ENCODE peak calls at places on chromosomes 11 and 22, in seven cellular contexts. V is effector memory CD4-positive, alpha-beta T cell; S is cardiac muscle cell; A is Peyer's patch; W is neural progenitor cell; P is DND-41; T is heart left ventricle. U is an unnamed sample. For H3K4me1, the result is how much of the 10 kb centered on the place peaks cover.

GRCh38 chr11:61266602-61267001 is 25.6 kb downstream of the PGA5 start:
- DNase-seq in V (no peak), S (no peak), A (no peak), W (no peak), P (no peak), T (no peak), U (no peak)

GRCh38 chr22:36226189-36226588 is 13.1 kb downstream of the APOL2 start:
- DNase-seq in V (no peak), S (no peak), A (no peak), W (no peak), P (no peak), T (no peak), U (no peak)

GRCh38 chr11:70409437-70409836 is 11.1 kb downstream of the CTTN start:
- DNase-seq in V (no peak), S (no peak), A (no peak), W (no peak), P (no peak), T (no peak), U (no peak)

GRCh38 chr11:134024420-134025085 is 44.3 kb upstream of the JAM3 start:
- DNase-seq in V (no peak), S (no peak), A (no peak), W (no peak), P (no peak), T (no peak), U (no peak)

GRCh38 chr11:8336356-8337114 is 72.9 kb upstream of the LMO1 start:
- DNase-seq in V (no peak), S (no peak), A (no peak), W (no peak), P (no peak), T (no peak), U (no peak)

GRCh38 chr22:35629406-35630234 is 12.5 kb upstream of the MB start:
- DNase-seq in V (peak), S (peak), A (peak), W (no peak), P (peak), T (peak), U (no peak)

GRCh38 chr11:44811841-44812448 is 85.2 kb downstream of the TSPAN18 start:
- DNase-seq in V (no peak), S (no peak), A (no peak), W (no peak), P (no peak), T (no peak), U (no peak)

GRCh38 chr11:79686703-79687419 is 246.0 kb upstream of the TENM4 start:
- DNase-seq in V (no peak), S (no peak), A (no peak), W (no peak), P (no peak), T (no peak), U (no peak)

GRCh38 chr11:931385-931784 is 5.7 kb downstream of the AP2A2 start:
- DNase-seq in V (no peak), S (peak), A (no peak), W (no peak), P (no peak), T (no peak), U (no peak)

GRCh38 chr11:61888043-61888442 is 3.3 kb downstream of the FADS3 start:
- DNase-seq in V (no peak), S (peak), A (peak), W (no peak), P (no peak), T (peak), U (no peak)

GRCh38 chr11:130166457-130166784 is 6.8 kb downstream of the ST14 start:
- DNase-seq in V (no peak), S (peak), A (peak), W (no peak), P (no peak), T (no peak), U (no peak)

GRCh38 chr11:68904458-68904847 is 762 bp downstream of the IGHMBP2 start:
- DNase-seq in V (no peak), S (peak), A (no peak), W (no peak), P (peak), T (peak), U (no peak)

GRCh38 chr11:129694966-129695365 is 120.7 kb upstream of the TMEM45B start:
- DNase-seq in V (no peak), S (no peak), A (no peak), W (no peak), P (no peak), T (no peak), U (no peak)

GRCh38 chr11:94511932-94512781 is at the start of gene C11orf97:
- DNase-seq in V (peak), S (peak), A (peak), W (peak), P (peak), T (peak), U (peak)

GRCh38 chr11:120857508-120857907 is 166.4 kb upstream of the TBCEL start:
- DNase-seq in V (no peak), S (no peak), A (no peak), W (no peak), P (no peak), T (no peak), U (no peak)

GRCh38 chr11:18243783-18244362 is 4.6 kb downstream of the SAA2 start:
- DNase-seq in V (peak), S (peak), A (peak), W (peak), P (peak), T (no peak), U (peak)

GRCh38 chr11:67376873-67377808 is 3.7 kb upstream of the CLCF1 start:
- DNase-seq in V (no peak), S (no peak), A (no peak), W (no peak), P (no peak), T (no peak), U (no peak)

GRCh38 chr22:22678970-22679369 is 34.6 kb downstream of the GGTLC2 start:
- DNase-seq in V (no peak), S (no peak), A (no peak), W (no peak), P (no peak), T (no peak), U (no peak)

GRCh38 chr11:69008774-69009440 is 4.1 kb downstream of the MRGPRF start:
- DNase-seq in V (no peak), S (peak), A (peak), W (no peak), P (no peak), T (peak), U (no peak)

GRCh38 chr11:18012314-18012905 is 437 bp downstream of the SERGEF start:
- DNase-seq in V (no peak), S (peak), A (peak), W (no peak), P (no peak), T (no peak), U (peak)

GRCh38 chr11:118436639-118437045 is 350 bp downstream of the KMT2A start:
- DNase-seq in V (peak), S (peak), A (peak), W (no peak), P (no peak), T (peak), U (no peak)

GRCh38 chr11:116438651-116439479 is 333.9 kb downstream of the BUD13 start:
- DNase-seq in V (no peak), S (no peak), A (no peak), W (no peak), P (no peak), T (no peak), U (no peak)

GRCh38 chr11:128039140-128040021 is 548.0 kb downstream of the ETS1 start:
- DNase-seq in V (peak), S (peak), A (peak), W (no peak), P (peak), T (peak), U (peak)

GRCh38 chr11:45045692-45046471 is 95.2 kb upstream of the TP53I11 start:
- DNase-seq in V (no peak), S (peak), A (peak), W (no peak), P (no peak), T (peak), U (no peak)

GRCh38 chr22:46561435-46561905 is 24.1 kb upstream of the CELSR1 start:
- DNase-seq in V (no peak), S (no peak), A (no peak), W (peak), P (peak), T (no peak), U (no peak)

GRCh38 chr11:2893021-2893528 is 7.5 kb upstream of the CDKN1C start:
- DNase-seq in V (no peak), S (no peak), A (no peak), W (no peak), P (no peak), T (no peak), U (no peak)
- H3K4me1 ChIP-seq in V (under half), S (under half), A (under half), W (under half), P (under half), T (under half), U (under half)

GRCh38 chr22:42992886-42993479 is 22.0 kb downstream of the PACSIN2 start:
- DNase-seq in V (no peak), S (no peak), A (peak), W (no peak), P (no peak), T (no peak), U (no peak)

GRCh38 chr22:42994276-42994916 is 20.6 kb downstream of the PACSIN2 start:
- DNase-seq in V (no peak), S (no peak), A (no peak), W (no peak), P (no peak), T (no peak), U (no peak)

GRCh38 chr22:42994917-42995562 is 19.9 kb downstream of the PACSIN2 start:
- DNase-seq in V (no peak), S (peak), A (peak), W (no peak), P (no peak), T (peak), U (no peak)

GRCh38 chr22:42992092-42992491 is 22.9 kb downstream of the PACSIN2 start:
- DNase-seq in V (no peak), S (no peak), A (peak), W (no peak), P (no peak), T (no peak), U (no peak)

GRCh38 chr22:42993651-42994275 is 21.2 kb downstream of the PACSIN2 start:
- DNase-seq in V (no peak), S (peak), A (peak), W (no peak), P (no peak), T (no peak), U (no peak)
- H3K27ac ChIP-seq in V (no peak), S (no peak), A (peak), W (no peak), P (no peak), T (no peak), U (no peak)

DNA sequence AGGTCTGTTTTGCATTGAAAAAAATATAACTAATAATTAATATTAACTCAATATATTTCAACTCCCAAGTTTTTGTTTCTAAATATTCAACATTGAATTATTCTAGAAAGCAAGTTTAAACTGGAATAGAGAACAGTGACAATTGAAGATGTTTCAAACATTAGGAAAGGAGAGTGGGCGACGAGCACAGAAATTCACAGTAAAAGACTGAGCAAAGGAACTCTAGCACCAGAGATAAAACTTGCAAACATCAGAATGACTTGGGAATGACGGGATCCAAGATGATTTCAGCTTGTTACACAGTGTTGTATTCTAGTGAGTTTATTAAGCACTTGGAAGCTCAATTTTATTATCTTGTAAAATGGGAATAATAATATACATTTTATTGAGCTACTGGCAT is 56.6 kb upstream of the CNTN5 start:
- DNase-seq in V (no peak), S (no peak), A (no peak), W (no peak), P (no peak), T (no peak), U (no peak)
- H3K4me1 ChIP-seq in V (under half), S (under half), A (under half), W (under half), P (under half), T (under half), U (under half)

DNA sequence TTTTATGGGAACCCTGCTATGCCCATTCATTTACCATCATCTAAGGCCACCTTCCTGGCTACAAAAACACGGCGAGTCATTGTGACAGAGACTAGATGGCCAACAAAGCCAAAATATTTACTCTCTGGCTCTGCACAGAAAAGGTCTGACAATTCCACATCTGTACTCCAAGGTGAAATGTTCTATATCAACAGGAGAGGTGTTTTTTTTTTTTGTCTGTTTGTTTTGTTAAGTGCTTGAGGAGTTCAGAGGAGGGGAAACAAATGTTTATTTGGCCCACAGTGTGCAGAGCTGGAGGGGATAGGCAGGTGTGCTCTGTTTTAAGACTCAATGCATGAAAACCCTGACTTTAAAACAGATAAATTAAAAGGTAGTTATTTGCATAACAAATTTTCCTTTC is 18.5 kb upstream of the TMA7B start:
- DNase-seq in V (no peak), S (no peak), A (no peak), W (no peak), P (no peak), T (no peak), U (no peak)
- H3K27ac ChIP-seq in V (peak), S (no peak), A (no peak), W (no peak), P (no peak), T (no peak), U (peak)

DNA sequence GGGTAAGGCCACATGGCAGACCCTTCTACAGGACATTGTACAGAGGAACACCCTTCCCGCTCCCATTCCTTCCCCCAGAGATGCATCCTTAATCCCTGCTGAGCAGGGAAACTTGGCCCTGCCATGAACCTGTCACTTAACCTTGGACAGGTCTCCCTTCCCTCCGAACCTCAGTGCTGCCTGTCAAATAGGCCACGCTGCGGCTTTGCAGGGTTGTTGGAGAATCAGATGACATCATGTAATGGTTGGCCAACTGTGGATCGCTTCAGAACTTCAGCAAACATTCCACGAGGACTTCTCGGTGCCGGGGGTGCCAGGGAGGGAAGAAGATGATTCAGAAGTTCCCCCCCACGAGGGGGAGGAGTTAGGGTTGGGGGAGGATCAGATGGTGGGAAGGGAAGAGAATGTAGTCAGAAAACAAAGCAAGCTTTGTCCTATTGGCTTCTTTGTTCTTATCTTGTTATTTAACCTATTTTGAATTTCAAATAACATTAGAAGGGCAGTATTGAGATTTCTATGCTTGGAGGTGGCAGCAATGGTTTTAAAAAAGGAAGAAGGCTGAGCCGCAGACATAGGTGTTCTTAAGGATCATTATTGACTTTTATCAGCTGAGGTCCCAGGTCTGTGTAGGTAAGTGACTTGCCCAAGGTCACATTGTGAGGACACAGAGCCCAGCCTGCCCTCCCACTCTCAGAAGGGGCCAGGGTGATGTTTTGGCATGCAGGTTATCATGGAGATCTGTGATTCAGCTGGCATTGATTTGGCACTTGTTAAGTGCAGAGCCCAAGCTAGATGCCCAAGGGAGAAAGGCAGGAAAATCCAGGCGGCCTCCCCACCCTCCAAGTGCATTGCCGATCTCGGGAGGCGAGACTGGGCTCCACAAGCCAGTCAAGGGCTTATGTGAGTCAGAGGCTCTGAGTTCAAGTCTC is 3.1 kb downstream of the CDC42EP1 start:
- DNase-seq in V (no peak), S (peak), A (peak), W (no peak), P (no peak), T (no peak), U (no peak)
- H3K4me1 ChIP-seq in V (under half), S (under half), A (under half), W (under half), P (under half), T (half or more), U (under half)

U was measured in naive thymus-derived CD4-positive, alpha-beta T cell.